ENCODE peak calls at places on chromosomes 13 and 19, in five cellular contexts. F is NCI-H446; W is activated naive CD4-positive, alpha-beta T cell; K is fibroblast of mammary gland; H is stimulated activated CD4-positive, alpha-beta T cell treated with anti-CD3 and anti-CD28 coated beads, Interleukin-4, amount 100 ng/mL, for 1 hour. L is an unnamed sample.

GRCh38 chr19:54436031-54436523 is 12.9 kb upstream of the LENG8 start:
- DNase-seq in W (no peak), F (no peak), K (no peak), H (no peak), L (no peak)

GRCh38 chr13:49112782-49113525 is 107.2 kb upstream of the MLNR start:
- DNase-seq in F (no peak), W (no peak), H (no peak), K (peak; percentile 26), L (no peak)

GRCh38 chr13:47418206-47418920 is 521.5 kb upstream of the HTR2A start:
- DNase-seq in H (no peak), K (no peak), F (no peak), W (no peak), L (no peak)

GRCh38 chr13:46184277-46184699 is 2.3 kb upstream of the LCP1 start:
- DNase-seq in W (peak; percentile 63), K (peak; percentile 11), H (peak; percentile 77), F (peak; percentile 7), L (no peak)

GRCh38 chr13:98775386-98775785 is 22.9 kb upstream of the SLC15A1 start:
- DNase-seq in F (no peak), W (no peak), K (no peak), H (no peak), L (no peak)

GRCh38 chr13:99429670-99430069 is 71.6 kb upstream of the TM9SF2 start:
- DNase-seq in H (no peak), W (no peak), K (no peak), F (no peak), L (no peak)

GRCh38 chr19:3670258-3670795 is 29.9 kb downstream of the PIP5K1C start:
- DNase-seq in K (peak; percentile 95), H (no peak), F (no peak), W (no peak), L (no peak)

GRCh38 chr19:29483944-29484581 is 41.7 kb upstream of the VSTM2B start:
- DNase-seq in K (no peak), H (no peak), W (no peak), F (no peak), L (no peak)

GRCh38 chr13:27270594-27271520 is at the start of gene RASL11A:
- DNase-seq in K (peak; percentile 78), H (peak; percentile 81), W (peak; percentile 74), F (peak; percentile 80), L (peak; percentile 74)

GRCh38 chr13:51416107-51416506 is 36.7 kb downstream of the INTS6 start:
- DNase-seq in K (no peak), F (no peak), W (no peak), H (no peak), L (no peak)

GRCh38 chr13:75931116-75931515 is 295.0 kb downstream of the LMO7 start:
- DNase-seq in W (no peak), H (no peak), F (no peak), K (no peak), L (no peak)

GRCh38 chr13:30196025-30196424 is 111.3 kb downstream of the KATNAL1 start:
- DNase-seq in W (no peak), F (peak; percentile 4), H (no peak), K (peak; percentile 48), L (no peak)

GRCh38 chr19:20339444-20339843 is 172.4 kb downstream of the ZNF486 start:
- DNase-seq in H (no peak), W (no peak), K (no peak), F (no peak), L (no peak)

GRCh38 chr13:43085545-43085944 is 62.2 kb downstream of the DNAJC15 start:
- DNase-seq in H (no peak), W (no peak), K (peak; percentile 65), F (peak; percentile 71), L (no peak)

GRCh38 chr13:49300716-49301589 is 53.2 kb downstream of the CDADC1 start:
- DNase-seq in W (peak; percentile 30), K (peak; percentile 79), H (peak; percentile 63), F (peak; percentile 45), L (peak; percentile 27)

GRCh38 chr13:23696610-23697009 is 126.4 kb downstream of the TNFRSF19 start:
- DNase-seq in H (no peak), K (no peak), W (no peak), F (no peak), L (no peak)

GRCh38 chr19:18153555-18154134 is 682 bp downstream of the PIK3R2 start:
- DNase-seq in H (peak; percentile 35), W (peak; percentile 38), K (no peak), F (no peak), L (no peak)

GRCh38 chr13:41178040-41178439 is 16.3 kb downstream of the KBTBD7 start:
- DNase-seq in F (no peak), H (no peak), K (peak; percentile 77), W (no peak), L (no peak)